ENCODE peak calls at places on chromosomes 16 and 17, in five cellular contexts. F, O, B, U and S are unnamed samples. For H3K4me1, the result is how much of the 10 kb centered on the place peaks cover.

GRCh38 chr16:11245988-11246387 is 10.0 kb downstream of the SOCS1 start:
- ATAC-seq in O (no peak), U (no peak), B (no peak), F (no peak), S (no peak)

GRCh38 chr17:68425979-68426378 is 31.3 kb downstream of the WIPI1 start:
- ATAC-seq in F (no peak), B (no peak), O (no peak), U (no peak), S (no peak)

GRCh38 chr17:71762526-71762925 is 358.3 kb upstream of the SOX9 start:
- ATAC-seq in U (no peak), B (no peak), F (no peak), O (no peak), S (no peak)

GRCh38 chr16:69606985-69607384 is 41.2 kb downstream of the NFAT5 start:
- ATAC-seq in F (no peak), B (no peak), O (no peak), U (no peak), S (no peak)

GRCh38 chr17:2190014-2190413 is 113.6 kb downstream of the SMG6 start:
- ATAC-seq in O (no peak), U (peak), B (peak), F (peak), S (peak)

GRCh38 chr16:29662729-29663019 is 373 bp upstream of the SPN start:
- ATAC-seq in O (peak), B (no peak), U (no peak), F (no peak), S (no peak)

GRCh38 chr17:78435330-78436005 is 57.0 kb downstream of the PGS1 start:
- ATAC-seq in U (no peak), B (no peak), F (no peak), O (no peak), S (no peak)

GRCh38 chr17:48225725-48226567 is 118.4 kb downstream of the SNX11 start:
- ATAC-seq in B (no peak), O (no peak), F (no peak), U (no peak), S (no peak)

GRCh38 chr17:78517421-78517820 is 59.8 kb downstream of the DNAH17 start:
- ATAC-seq in U (no peak), O (no peak), F (no peak), B (no peak), S (no peak)

GRCh38 chr17:60435244-60436170 is 13.2 kb downstream of the CHCT1 start:
- ATAC-seq in O (peak), U (peak), F (peak), B (peak), S (peak)

GRCh38 chr17:78897639-78897996 is 5.4 kb downstream of the CEP295NL start:
- ATAC-seq in F (no peak), U (no peak), B (no peak), O (no peak), S (no peak)

GRCh38 chr16:82584553-82585152 is 42.1 kb upstream of the CDH13 start:
- ATAC-seq in B (no peak), O (no peak), U (no peak), F (no peak), S (no peak)

GRCh38 chr16:81483064-81483969 is 38.7 kb downstream of the CMIP start:
- ATAC-seq in B (no peak), F (no peak), U (no peak), O (no peak), S (no peak)

GRCh38 chr17:83194189-83194565 is 114.8 kb downstream of the METRNL start:
- ATAC-seq in B (no peak), U (no peak), O (no peak), F (no peak), S (no peak)

GRCh38 chr16:31168848-31169247 is 11.1 kb upstream of the FUS start:
- ATAC-seq in U (no peak), F (no peak), B (no peak), O (no peak), S (no peak)

GRCh38 chr16:83118365-83118764 is 491.6 kb downstream of the CDH13 start:
- ATAC-seq in B (no peak), O (no peak), F (no peak), U (no peak), S (no peak)

GRCh38 chr16:8798174-8798527 is 512 bp downstream of the PMM2 start:
- ATAC-seq in B (no peak), O (peak), U (no peak), F (peak), S (no peak)

GRCh38 chr17:78304549-78305037 is 55.3 kb downstream of the SOCS3 start:
- ATAC-seq in U (no peak), B (peak), F (no peak), O (no peak), S (peak)

GRCh38 chr16:87982491-87983415 is 31.5 kb downstream of the BANP start:
- ATAC-seq in F (no peak), U (no peak), O (no peak), B (peak), S (no peak)

GRCh38 chr16:20851601-20852000 is 45.3 kb downstream of the REXO5 start:
- ATAC-seq in B (peak), O (no peak), F (peak), U (peak), S (peak)

GRCh38 chr17:13437966-13438779 is 163.6 kb downstream of the HS3ST3A1 start:
- ATAC-seq in F (no peak), U (no peak), B (no peak), O (no peak), S (no peak)

GRCh38 chr16:77330332-77331043 is 104.3 kb downstream of the ADAMTS18 start:
- ATAC-seq in U (no peak), B (no peak), F (no peak), O (no peak), S (no peak)

GRCh38 chr17:35749560-35750412 is 3.3 kb downstream of the GAS2L2 start:
- ATAC-seq in O (peak), U (no peak), B (peak), F (no peak), S (no peak)

GRCh38 chr16:11359370-11359769 is 14.1 kb downstream of the RMI2 start:
- ATAC-seq in F (peak), O (no peak), U (no peak), B (peak), S (no peak)

GRCh38 chr16:11258553-11259287 is 2.7 kb upstream of the SOCS1 start:
- ATAC-seq in O (no peak), B (no peak), U (no peak), F (no peak), S (no peak)

GRCh38 chr17:29571486-29571882 is 3.0 kb downstream of the TP53I13 start:
- ATAC-seq in U (no peak), B (no peak), F (no peak), O (no peak), S (no peak)

GRCh38 chr17:29572691-29573557 is 4.4 kb downstream of the TP53I13 start:
- ATAC-seq in U (peak), B (peak), F (no peak), O (peak), S (peak)

GRCh38 chr17:29570521-29570920 is 2.0 kb downstream of the TP53I13 start:
- ATAC-seq in F (no peak), O (no peak), U (no peak), B (no peak), S (no peak)

GRCh38 chr17:29573558-29573870 is 5.0 kb downstream of the TP53I13 start:
- ATAC-seq in B (no peak), F (no peak), U (no peak), O (no peak), S (no peak)

GRCh38 chr17:29571883-29572681 is 3.6 kb downstream of the TP53I13 start:
- ATAC-seq in F (no peak), U (no peak), B (no peak), O (no peak), S (peak)
- H3K4me3 ChIP-seq in F (no peak), U (peak), B (no peak), O (no peak), S (peak)

GRCh38 chr17:28718990-28719433 is 773 bp upstream of the RPL23A start:
- ATAC-seq in F (no peak), O (peak), U (no peak), B (no peak), S (no peak)
- H3K4me1 ChIP-seq in F (under half), O (under half), U (under half), B (under half), S (under half)

GRCh38 chr17:61595418-61595817 is 4.4 kb upstream of the NACA2 start:
- ATAC-seq in B (no peak), F (no peak), U (no peak), O (no peak), S (no peak)
- H3K4me3 ChIP-seq in B (no peak), F (no peak), U (no peak), O (no peak), S (no peak)

GRCh38 chr17:33922971-33923370 is 332.1 kb upstream of the CCL2 start:
- ATAC-seq in F (no peak), O (no peak), B (no peak), U (no peak), S (no peak)
- H3K4me1 ChIP-seq in F (under half), O (under half), B (under half), U (under half), S (under half)

DNA sequence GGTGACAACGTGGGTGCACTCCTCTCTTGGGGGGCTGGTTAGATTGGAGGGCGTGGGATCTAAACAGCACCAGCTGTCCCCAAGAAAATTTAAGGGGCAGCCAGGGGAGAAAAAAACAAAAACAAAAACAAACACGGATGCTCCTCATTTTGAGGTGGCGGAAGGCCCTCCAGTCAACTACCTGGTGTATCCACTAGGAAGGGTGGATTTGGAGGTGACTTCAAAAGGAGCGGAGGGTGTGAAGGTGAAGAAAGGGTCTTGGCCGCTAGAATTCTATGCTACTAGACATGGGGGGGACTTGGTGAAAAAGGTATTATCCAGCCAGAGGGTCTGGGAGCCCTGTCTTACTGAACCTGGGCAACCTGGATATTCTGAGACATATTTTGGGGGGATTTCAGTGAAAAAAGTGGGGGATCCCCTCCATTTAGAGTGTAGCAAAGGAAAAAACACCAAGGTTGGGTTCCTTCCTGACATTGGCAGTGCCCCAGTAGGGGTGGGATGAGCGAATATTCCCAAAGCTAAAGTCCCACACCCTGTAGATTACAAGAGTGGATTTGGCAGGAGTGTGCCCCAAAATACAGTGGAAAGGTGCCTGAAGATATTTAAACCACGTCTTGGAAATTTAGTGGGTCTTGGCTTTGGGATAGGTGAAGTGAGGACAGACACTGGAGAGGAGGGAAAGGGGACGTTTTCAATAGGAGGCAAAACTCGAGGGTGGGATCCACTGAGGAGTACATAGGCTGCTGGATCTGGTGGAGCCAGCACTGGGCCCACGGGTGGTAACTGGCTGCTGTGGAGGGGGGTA is 454 bp upstream of the FGF11 start:
- ATAC-seq in O (no peak), F (no peak), B (no peak), U (no peak), S (no peak)
- H3K4me3 ChIP-seq in O (peak), F (no peak), B (peak), U (no peak), S (no peak)

GRCh38 chr17:28055546-28056275 is 13.2 kb downstream of the NLK start:
- ATAC-seq in B (no peak), U (no peak), O (no peak), F (no peak), S (no peak)
- H3K4me1 ChIP-seq in B (under half), U (under half), O (under half), F (under half), S (under half)

DNA sequence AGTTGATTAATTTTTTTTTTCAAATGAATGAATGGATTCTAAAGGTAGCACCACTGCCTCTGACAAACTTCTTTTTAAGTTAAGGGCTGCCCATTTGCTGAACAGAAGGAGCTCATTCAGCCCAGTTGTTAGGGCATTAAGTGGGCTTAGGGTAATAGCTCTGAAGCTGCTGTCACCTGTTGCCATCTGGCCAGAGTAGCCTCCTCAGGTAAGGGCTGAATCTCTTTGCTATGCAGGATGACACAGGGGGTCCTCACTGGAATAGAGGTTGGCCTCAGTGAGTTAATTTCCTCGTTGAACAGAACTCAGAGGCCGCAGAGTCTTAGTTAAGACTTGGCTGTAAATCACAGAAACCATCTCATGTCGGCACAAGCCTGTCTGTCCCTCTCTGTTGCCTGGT is 232.8 kb downstream of the CCDC182 start:
- ATAC-seq in B (no peak), F (no peak), U (no peak), O (no peak), S (no peak)
- H3K4me3 ChIP-seq in B (no peak), F (no peak), U (no peak), O (no peak), S (no peak)

DNA sequence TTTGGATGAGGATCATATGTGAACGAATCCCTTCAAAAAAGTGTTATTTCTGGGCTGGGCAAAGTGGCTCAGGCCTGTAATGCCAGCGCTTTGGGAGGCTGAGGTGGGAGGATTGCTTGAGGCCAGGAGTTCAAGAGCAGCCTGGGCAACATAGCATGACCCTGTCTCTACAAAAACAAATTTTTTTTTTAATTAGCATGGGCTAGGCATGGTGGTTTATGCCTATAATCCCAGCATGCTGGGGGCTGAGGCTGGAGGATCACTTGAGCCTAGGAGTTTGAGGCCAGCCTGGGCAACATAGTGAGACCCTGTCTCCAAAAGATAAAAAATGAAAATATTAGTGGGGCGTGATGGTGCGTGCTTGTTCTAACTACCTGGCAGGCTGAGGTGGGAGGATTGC is 4.6 kb downstream of the TAOK1 start:
- ATAC-seq in F (no peak), O (no peak), B (no peak), U (no peak), S (no peak)
- H3K4me1 ChIP-seq in F (under half), O (under half), B (under half), U (under half), S (under half)

GRCh38 chr17:81241203-81241602 is 2.1 kb downstream of the NDUFAF8 start:
- ATAC-seq in F (no peak), U (no peak), O (no peak), B (no peak), S (no peak)
- H3K4me3 ChIP-seq in F (no peak), U (no peak), O (no peak), B (no peak), S (no peak)

GRCh38 chr16:2964416-2965223 is 545 bp downstream of the KREMEN2 start:
- ATAC-seq in B (no peak), O (peak), F (peak), U (no peak), S (no peak)

GRCh38 chr16:2963611-2964415 is at the start of gene KREMEN2:
- ATAC-seq in O (peak), B (no peak), F (peak), U (no peak), S (no peak)

GRCh38 chr16:2960183-2961010 is 3.7 kb upstream of the KREMEN2 start:
- ATAC-seq in O (no peak), U (no peak), B (no peak), F (no peak), S (no peak)

GRCh38 chr16:2963074-2963610 is 933 bp upstream of the KREMEN2 start:
- ATAC-seq in U (no peak), B (no peak), O (peak), F (no peak), S (no peak)

GRCh38 chr16:2962334-2963073 is 1.6 kb upstream of the KREMEN2 start:
- ATAC-seq in B (no peak), U (no peak), F (no peak), O (no peak), S (no peak)
- H3K4me1 ChIP-seq in B (under half), U (under half), F (under half), O (half or more), S (under half)